ENCODE peak calls at places on chromosome 15, in nine cellular contexts. E, N, R, P, O, H, S, W and F are unnamed samples.

GRCh38 chr15:25243800-25244097 is 195.1 kb downstream of the UBE3A start:
- DNase-seq in E (no peak), N (no peak), R (no peak), P (peak; percentile 2), O (no peak), H (no peak), S (no peak), W (no peak), F (no peak)

GRCh38 chr15:66359740-66360139 is 3.3 kb upstream of the TIPIN start:
- DNase-seq in E (no peak), N (peak; percentile 70), R (no peak), P (no peak), O (peak; percentile 59), H (no peak), S (no peak), W (no peak), F (no peak)

GRCh38 chr15:43487271-43487895 is 5.6 kb downstream of the TP53BP1 start:
- DNase-seq in E (no peak), N (no peak), R (no peak), P (no peak), O (no peak), H (no peak), S (peak; percentile 55), W (no peak), F (no peak)

GRCh38 chr15:33026614-33027013 is 167.9 kb downstream of the FMN1 start:
- DNase-seq in E (no peak), N (no peak), R (no peak), P (no peak), O (no peak), H (no peak), S (no peak), W (no peak), F (no peak)

GRCh38 chr15:70347766-70348558 is 250.2 kb upstream of the TLE3 start:
- DNase-seq in E (no peak), N (no peak), R (no peak), P (no peak), O (no peak), H (no peak), S (no peak), W (no peak), F (no peak)

GRCh38 chr15:75023194-75024101 is at the start of gene PPCDC:
- DNase-seq in E (peak; percentile 98), N (peak; percentile 94), R (peak; percentile 89), P (peak; percentile 96), O (peak; percentile 99), H (peak; percentile 86), S (peak; percentile 92), W (peak; percentile 77), F (peak; percentile 87)

GRCh38 chr15:75695206-75695605 is 17.4 kb downstream of the CSPG4 start:
- DNase-seq in E (no peak), N (no peak), R (no peak), P (no peak), O (no peak), H (no peak), S (no peak), W (no peak), F (no peak)

GRCh38 chr15:76529911-76530310 is 193.3 kb downstream of the ISL2 start:
- DNase-seq in E (no peak), N (no peak), R (no peak), P (no peak), O (no peak), H (no peak), S (peak; percentile 26), W (no peak), F (no peak)

GRCh38 chr15:35547775-35548364 is 1.9 kb upstream of the DPH6 start:
- DNase-seq in E (no peak), N (no peak), R (no peak), P (no peak), O (no peak), H (no peak), S (no peak), W (no peak), F (peak; percentile 10)

GRCh38 chr15:57591822-57592367 is at the start of gene MYZAP:
- DNase-seq in E (no peak), N (no peak), R (peak; percentile 43), P (peak; percentile 65), O (peak; percentile 85), H (no peak), S (no peak), W (no peak), F (no peak)

GRCh38 chr15:59313703-59314332 is 58.9 kb downstream of the MYO1E start:
- DNase-seq in E (peak; percentile 80), N (peak; percentile 9), R (no peak), P (no peak), O (peak; percentile 84), H (no peak), S (peak; percentile 47), W (no peak), F (no peak)

GRCh38 chr15:93467327-93467726 is 378.3 kb upstream of the RGMA start:
- DNase-seq in E (peak; percentile 95), N (no peak), R (no peak), P (peak; percentile 8), O (no peak), H (no peak), S (no peak), W (no peak), F (no peak)

GRCh38 chr15:91186892-91187644 is 87.0 kb downstream of the SV2B start:
- DNase-seq in E (no peak), N (peak; percentile 13), R (no peak), P (no peak), O (peak; percentile 44), H (no peak), S (peak; percentile 26), W (no peak), F (no peak)

GRCh38 chr15:79640206-79640605 is 208.1 kb downstream of the MINAR1 start:
- DNase-seq in E (no peak), N (peak; percentile 7), R (no peak), P (no peak), O (peak; percentile 49), H (peak; percentile 38), S (peak; percentile 84), W (no peak), F (no peak)

GRCh38 chr15:47950447-47950846 is 170.3 kb upstream of the SLC24A5 start:
- DNase-seq in E (no peak), N (no peak), R (no peak), P (no peak), O (no peak), H (no peak), S (no peak), W (no peak), F (no peak)

GRCh38 chr15:25693321-25694237 is 169.5 kb downstream of the ATP10A start:
- DNase-seq in E (peak; percentile 65), N (peak; percentile 7), R (peak; percentile 25), P (peak; percentile 71), O (no peak), H (no peak), S (peak; percentile 24), W (no peak), F (no peak)

GRCh38 chr15:92009162-92009561 is 155.7 kb downstream of the SLCO3A1 start:
- DNase-seq in E (no peak), N (no peak), R (no peak), P (no peak), O (no peak), H (no peak), S (no peak), W (no peak), F (no peak)

GRCh38 chr15:84813931-84814330 is 3.2 kb upstream of the ALPK3 start:
- DNase-seq in E (no peak), N (no peak), R (no peak), P (no peak), O (no peak), H (no peak), S (no peak), W (no peak), F (no peak)

GRCh38 chr15:95970326-95970725 is 360.2 kb upstream of the NR2F2 start:
- DNase-seq in E (no peak), N (no peak), R (no peak), P (no peak), O (no peak), H (no peak), S (no peak), W (no peak), F (no peak)

GRCh38 chr15:95973566-95974256 is 356.8 kb upstream of the NR2F2 start:
- DNase-seq in E (no peak), N (no peak), R (no peak), P (no peak), O (no peak), H (no peak), S (no peak), W (no peak), F (no peak)

GRCh38 chr15:95972812-95973211 is 357.7 kb upstream of the NR2F2 start:
- DNase-seq in E (no peak), N (no peak), R (no peak), P (no peak), O (no peak), H (no peak), S (no peak), W (no peak), F (no peak)

GRCh38 chr15:95975212-95975611 is 355.3 kb upstream of the NR2F2 start:
- DNase-seq in E (no peak), N (no peak), R (no peak), P (no peak), O (no peak), H (no peak), S (no peak), W (no peak), F (no peak)

GRCh38 chr15:95972136-95972553 is 358.4 kb upstream of the NR2F2 start:
- DNase-seq in E (no peak), N (no peak), R (no peak), P (no peak), O (no peak), H (peak; percentile 64), S (peak; percentile 85), W (no peak), F (no peak)
- H3K27ac ChIP-seq in E (no peak overlapping the region), N (no peak overlapping the region), R (no peak overlapping the region), P (no peak overlapping the region), O (no peak overlapping the region), H (peak overlapping the region; percentile 33), S (no peak overlapping the region), W (no peak overlapping the region), F (no peak overlapping the region)

GRCh38 chr15:78073026-78073425 is 4.5 kb downstream of the TBC1D2B start:
- DNase-seq in E (no peak), N (no peak), R (no peak), P (no peak), O (no peak), H (no peak), S (no peak), W (no peak), F (no peak)
- H3K27ac ChIP-seq in E (peak overlapping the region; percentile 73), N (peak overlapping the region; percentile 37), R (peak overlapping the region; percentile 45), P (no peak overlapping the region), O (no peak overlapping the region), H (no peak overlapping the region), S (no peak overlapping the region), W (peak overlapping the region; percentile 52), F (peak overlapping the region; percentile 77)

DNA sequence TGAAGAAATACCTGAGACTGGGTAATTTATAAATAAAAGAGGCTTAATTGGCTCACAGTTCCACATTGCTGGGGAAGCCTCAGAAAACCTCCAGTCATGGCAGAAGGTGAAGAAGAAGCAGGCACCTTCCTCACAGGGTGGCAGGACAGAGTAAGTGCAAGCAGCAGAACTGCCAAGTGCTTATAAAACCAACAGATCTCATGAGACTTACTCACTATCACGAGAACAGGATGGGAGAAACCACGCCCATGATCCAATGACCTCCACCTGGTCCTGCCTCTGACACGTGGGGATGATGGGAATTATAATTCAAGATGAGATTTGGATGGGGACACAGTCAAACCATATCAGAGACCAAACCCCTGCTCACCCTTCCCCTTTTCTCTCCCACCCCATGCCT is 75.0 kb downstream of the TRIM69 start:
- DNase-seq in E (no peak), N (peak; percentile 24), R (no peak), P (no peak), O (no peak), H (no peak), S (no peak), W (no peak), F (no peak)
- H3K27ac ChIP-seq in E (no peak overlapping the region), N (peak overlapping the region; percentile 74), R (no peak overlapping the region), P (no peak overlapping the region), O (no peak overlapping the region), H (no peak overlapping the region), S (no peak overlapping the region), W (no peak overlapping the region), F (no peak overlapping the region)

GRCh38 chr15:67917636-67918035 is 77.8 kb upstream of the RNU6-1 start:
- DNase-seq in E (no peak), N (no peak), R (no peak), P (no peak), O (no peak), H (no peak), S (no peak), W (no peak), F (no peak)
- H3K27ac ChIP-seq in E (peak overlapping the region; percentile 91), N (peak overlapping the region; percentile 25), R (no peak overlapping the region), P (peak overlapping the region; percentile 15), O (no peak overlapping the region), H (no peak overlapping the region), S (peak overlapping the region; percentile 27), W (no peak overlapping the region), F (no peak overlapping the region)